ENCODE peak calls at places on chromosomes 13 and 19, in nine cellular contexts. B, Q, Y, K, E, H, S, X and W are unnamed samples.

GRCh38 chr13:46523972-46524737 is 28.8 kb upstream of the LRCH1 start:
- DNase-seq in B (no peak), Q (no peak), Y (no peak), K (no peak), E (peak; percentile 36), H (no peak), S (no peak), X (no peak), W (no peak)

GRCh38 chr19:355134-355533 is 10.5 kb upstream of the MIER2 start:
- DNase-seq in B (no peak), Q (peak; percentile 1), Y (no peak), K (no peak), E (peak; percentile 48), H (no peak), S (no peak), X (no peak), W (peak; percentile 80)

GRCh38 chr13:64778002-64778401 is 2452.1 kb downstream of the PCDH9 start:
- DNase-seq in B (no peak), Q (no peak), Y (no peak), K (no peak), E (no peak), H (no peak), S (no peak), X (no peak), W (no peak)

GRCh38 chr13:51644649-51645048 is 60.4 kb downstream of the WDFY2 start:
- DNase-seq in B (no peak), Q (no peak), Y (peak; percentile 73), K (no peak), E (peak; percentile 41), H (no peak), S (no peak), X (no peak), W (no peak)

GRCh38 chr13:30572859-30573275 is 44.9 kb upstream of the USPL1 start:
- DNase-seq in B (no peak), Q (no peak), Y (peak; percentile 69), K (no peak), E (no peak), H (no peak), S (no peak), X (peak; percentile 42), W (no peak)

GRCh38 chr13:28530729-28531194 is 35.8 kb upstream of the FLT1 start:
- DNase-seq in B (no peak), Q (no peak), Y (no peak), K (no peak), E (peak; percentile 79), H (no peak), S (no peak), X (no peak), W (no peak)

GRCh38 chr19:16952046-16952445 is 63.2 kb downstream of the F2RL3 start:
- DNase-seq in B (no peak), Q (no peak), Y (no peak), K (no peak), E (no peak), H (no peak), S (no peak), X (no peak), W (peak; percentile 72)

GRCh38 chr19:6739884-6740588 is 556 bp downstream of the TRIP10 start:
- DNase-seq in B (no peak), Q (peak; percentile 57), Y (no peak), K (peak; percentile 42), E (peak; percentile 90), H (no peak), S (no peak), X (peak; percentile 78), W (no peak)

GRCh38 chr13:30829145-30829544 is 76.9 kb upstream of the MEDAG start:
- DNase-seq in B (no peak), Q (no peak), Y (peak; percentile 94), K (no peak), E (peak; percentile 87), H (no peak), S (no peak), X (no peak), W (no peak)

GRCh38 chr19:21023901-21024300 is 3.4 kb downstream of the ZNF430 start:
- DNase-seq in B (no peak), Q (no peak), Y (peak; percentile 68), K (no peak), E (peak; percentile 76), H (no peak), S (no peak), X (no peak), W (no peak)

GRCh38 chr19:12792048-12792852 is 964 bp downstream of the JUNB start:
- DNase-seq in B (peak; percentile 57), Q (peak; percentile 86), Y (no peak), K (peak; percentile 61), E (peak; percentile 91), H (no peak), S (no peak), X (peak; percentile 62), W (no peak)

GRCh38 chr13:51373451-51373850 is 34.0 kb downstream of the SERPINE3 start:
- DNase-seq in B (no peak), Q (no peak), Y (no peak), K (no peak), E (no peak), H (no peak), S (no peak), X (no peak), W (no peak)

GRCh38 chr13:90135558-90135957 is 1211.9 kb upstream of the MIR17HG start:
- DNase-seq in B (no peak), Q (no peak), Y (no peak), K (no peak), E (no peak), H (no peak), S (no peak), X (no peak), W (no peak)

GRCh38 chr19:4974855-4975469 is 6.0 kb downstream of the KDM4B start:
- DNase-seq in B (no peak), Q (no peak), Y (no peak), K (no peak), E (peak; percentile 5), H (no peak), S (no peak), X (no peak), W (no peak)

DNA sequence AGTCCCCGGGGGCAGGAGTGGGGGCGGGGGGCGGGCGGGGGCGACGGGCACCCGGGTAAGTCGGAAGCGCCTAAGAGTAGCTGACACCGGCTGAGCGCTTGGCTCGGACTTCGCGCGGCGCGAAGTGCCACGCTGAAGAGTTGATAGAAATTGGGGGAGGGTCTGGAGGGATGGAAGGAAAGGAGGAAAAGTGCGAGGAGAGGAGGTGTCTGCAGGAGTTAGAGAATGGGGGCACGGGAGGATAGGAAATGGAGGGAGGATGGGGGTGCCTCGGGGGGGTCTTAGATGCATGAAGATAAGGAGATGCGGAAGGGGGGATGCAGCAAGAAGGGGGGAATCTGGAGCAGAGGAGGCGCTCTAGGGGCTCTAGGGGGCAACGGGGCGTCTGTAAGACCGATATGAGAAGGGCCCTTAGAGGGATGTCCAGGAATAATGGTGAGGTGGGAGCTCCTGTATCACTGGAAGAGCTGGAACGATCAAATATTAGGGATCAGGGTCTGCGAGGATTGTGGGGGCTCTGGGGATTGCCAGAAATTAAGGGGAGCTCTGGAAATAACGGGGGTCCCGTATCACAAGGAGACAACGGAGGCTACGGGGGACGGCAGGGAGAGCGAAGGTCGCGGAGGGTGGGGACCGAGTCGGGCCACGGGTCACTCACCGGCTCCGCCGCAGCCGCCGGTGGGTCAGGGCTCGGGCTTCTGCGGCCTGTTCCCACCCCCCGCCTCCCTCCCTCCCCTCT is at the start of gene MYPOP:
- DNase-seq in B (no peak), Q (no peak), Y (no peak), K (peak; percentile 23), E (peak; percentile 86), H (no peak), S (no peak), X (peak; percentile 58), W (no peak)
- TF ChIP-seq CTCF in B (no peak), Q (no peak), Y (no peak), K (no peak), E (no peak), H (no peak), S (no peak), X (no peak), W (no peak)

GRCh38 chr19:44515907-44516306 is 13.6 kb downstream of the CEACAM20 start:
- DNase-seq in B (no peak), Q (no peak), Y (no peak), K (no peak), E (no peak), H (no peak), S (no peak), X (no peak), W (no peak)
- TF ChIP-seq CTCF in B (no peak), Q (no peak), Y (no peak), K (no peak), E (no peak), H (no peak), S (no peak), X (no peak), W (no peak)

GRCh38 chr19:14843169-14843568 is 5.6 kb downstream of the OR7A10 start:
- DNase-seq in B (no peak), Q (no peak), Y (no peak), K (no peak), E (no peak), H (no peak), S (no peak), X (no peak), W (no peak)

GRCh38 chr19:14835011-14835410 is at the start of the genes OR7A5 and OR7C1:
- DNase-seq in B (no peak), Q (no peak), Y (no peak), K (no peak), E (no peak), H (no peak), S (no peak), X (no peak), W (no peak)

GRCh38 chr19:14840206-14840605 is 5.2 kb upstream of the OR7A5 start:
- DNase-seq in B (no peak), Q (no peak), Y (no peak), K (no peak), E (no peak), H (no peak), S (no peak), X (no peak), W (no peak)

DNA sequence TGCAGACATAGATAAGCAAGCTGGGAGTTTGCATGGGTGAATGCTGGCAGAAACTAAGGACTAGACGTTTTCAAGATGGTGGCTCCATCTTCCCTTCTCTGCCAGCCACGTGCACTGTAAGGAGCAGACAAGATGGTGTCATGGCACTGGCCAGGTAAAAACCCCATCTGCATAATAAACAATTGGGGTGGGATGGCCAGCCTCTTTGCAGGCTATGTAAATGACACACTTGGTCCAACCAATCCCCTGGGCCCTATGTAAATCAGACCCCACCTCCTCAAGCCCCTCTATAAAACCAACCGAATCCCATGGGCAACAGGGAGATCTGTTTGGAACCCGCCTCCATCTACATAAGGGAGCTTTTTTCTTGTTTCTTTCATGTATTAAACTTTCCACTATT is 2.4 kb upstream of the OR7A5 start:
- DNase-seq in B (no peak), Q (no peak), Y (no peak), K (no peak), E (no peak), H (no peak), S (no peak), X (no peak), W (no peak)
- TF ChIP-seq CTCF in B (no peak), Q (no peak), Y (no peak), K (no peak), E (no peak), H (no peak), S (no peak), X (no peak), W (no peak)

DNA sequence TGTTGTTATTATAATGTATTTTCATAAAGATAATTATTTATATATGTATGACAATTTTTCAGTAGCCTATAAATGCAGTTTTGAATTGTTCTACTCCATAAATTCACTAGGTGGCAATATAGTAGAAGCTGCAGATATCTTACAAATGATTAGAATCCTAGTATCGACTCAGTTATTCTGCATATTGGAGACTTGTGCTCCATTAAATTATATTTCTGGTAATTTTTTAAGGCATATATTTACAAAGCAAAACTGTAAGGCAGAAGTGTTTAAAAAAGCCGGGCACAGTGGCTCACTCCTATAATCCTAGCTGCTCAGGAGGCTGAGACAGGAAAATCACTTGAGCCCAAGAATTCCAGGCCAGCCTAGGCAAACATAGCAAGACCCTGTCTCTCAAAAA is 58.7 kb downstream of the DPY19L3 start:
- DNase-seq in B (no peak), Q (no peak), Y (no peak), K (no peak), E (no peak), H (no peak), S (no peak), X (no peak), W (no peak)
- TF ChIP-seq CTCF in B (no peak), Q (peak; percentile 22), Y (peak; percentile 41), K (no peak), E (peak; percentile 49), H (no peak), S (peak; percentile 49), X (peak; percentile 2), W (peak; percentile 59)